ENCODE peak calls at places on chromosomes 5 and 9, in five cellular contexts. One of them, this sample, is unnamed.

GRCh38 chr5:56759521-56759920 is 55.8 kb upstream of the MAP3K1 start:
- DNase-seq in suprapubic skin: no peak
- DNase-seq in stomach: peak; percentile 62
- DNase-seq in uterus: no peak
- DNase-seq in testis: peak; percentile 32
- DNase-seq in this sample: no peak

GRCh38 chr9:77016526-77017504 is 2.6 kb upstream of the FOXB2 start:
- DNase-seq in uterus: no peak
- DNase-seq in suprapubic skin: no peak
- DNase-seq in stomach: no peak
- DNase-seq in testis: no peak
- DNase-seq in this sample: no peak

GRCh38 chr9:95605087-95605486 is 88.3 kb upstream of the PTCH1 start:
- DNase-seq in uterus: no peak
- DNase-seq in suprapubic skin: no peak
- DNase-seq in stomach: no peak
- DNase-seq in testis: no peak
- DNase-seq in this sample: no peak

GRCh38 chr9:70466976-70467551 is 52.6 kb upstream of the KLF9 start:
- DNase-seq in testis: no peak
- DNase-seq in stomach: no peak
- DNase-seq in suprapubic skin: no peak
- DNase-seq in uterus: no peak
- DNase-seq in this sample: no peak

GRCh38 chr5:15442183-15442550 is 57.8 kb upstream of the FBXL7 start:
- DNase-seq in testis: no peak
- DNase-seq in suprapubic skin: no peak
- DNase-seq in stomach: no peak
- DNase-seq in uterus: no peak
- DNase-seq in this sample: no peak

GRCh38 chr5:151094861-151095260 is 14.0 kb upstream of the TNIP1 start:
- DNase-seq in stomach: no peak
- DNase-seq in testis: peak; percentile 37
- DNase-seq in suprapubic skin: no peak
- DNase-seq in uterus: no peak
- DNase-seq in this sample: no peak

GRCh38 chr5:123964916-123965315 is 452.9 kb downstream of the CSNK1G3 start:
- DNase-seq in suprapubic skin: no peak
- DNase-seq in uterus: no peak
- DNase-seq in stomach: no peak
- DNase-seq in testis: no peak
- DNase-seq in this sample: no peak

GRCh38 chr9:125829743-125830142 is 82.6 kb downstream of the PBX3 start:
- DNase-seq in testis: peak; percentile 47
- DNase-seq in stomach: peak; percentile 35
- DNase-seq in uterus: no peak
- DNase-seq in suprapubic skin: no peak
- DNase-seq in this sample: no peak

GRCh38 chr9:75085640-75086039 is 2.3 kb downstream of the NMRK1 start:
- DNase-seq in uterus: no peak
- DNase-seq in suprapubic skin: no peak
- DNase-seq in stomach: no peak
- DNase-seq in testis: no peak
- DNase-seq in this sample: no peak

GRCh38 chr9:75084081-75084672 is 3.8 kb downstream of the NMRK1 start:
- DNase-seq in stomach: no peak
- DNase-seq in uterus: no peak
- DNase-seq in testis: no peak
- DNase-seq in suprapubic skin: no peak
- DNase-seq in this sample: no peak

GRCh38 chr9:75086443-75087278 is 1.3 kb downstream of the NMRK1 start:
- DNase-seq in uterus: peak; percentile 26
- DNase-seq in suprapubic skin: no peak
- DNase-seq in stomach: peak; percentile 42
- DNase-seq in testis: no peak
- DNase-seq in this sample: no peak

GRCh38 chr9:75087279-75087823 is 604 bp downstream of the NMRK1 start:
- DNase-seq in testis: peak; percentile 46
- DNase-seq in uterus: peak; percentile 33
- DNase-seq in suprapubic skin: no peak
- DNase-seq in stomach: peak; percentile 58
- DNase-seq in this sample: no peak

DNA sequence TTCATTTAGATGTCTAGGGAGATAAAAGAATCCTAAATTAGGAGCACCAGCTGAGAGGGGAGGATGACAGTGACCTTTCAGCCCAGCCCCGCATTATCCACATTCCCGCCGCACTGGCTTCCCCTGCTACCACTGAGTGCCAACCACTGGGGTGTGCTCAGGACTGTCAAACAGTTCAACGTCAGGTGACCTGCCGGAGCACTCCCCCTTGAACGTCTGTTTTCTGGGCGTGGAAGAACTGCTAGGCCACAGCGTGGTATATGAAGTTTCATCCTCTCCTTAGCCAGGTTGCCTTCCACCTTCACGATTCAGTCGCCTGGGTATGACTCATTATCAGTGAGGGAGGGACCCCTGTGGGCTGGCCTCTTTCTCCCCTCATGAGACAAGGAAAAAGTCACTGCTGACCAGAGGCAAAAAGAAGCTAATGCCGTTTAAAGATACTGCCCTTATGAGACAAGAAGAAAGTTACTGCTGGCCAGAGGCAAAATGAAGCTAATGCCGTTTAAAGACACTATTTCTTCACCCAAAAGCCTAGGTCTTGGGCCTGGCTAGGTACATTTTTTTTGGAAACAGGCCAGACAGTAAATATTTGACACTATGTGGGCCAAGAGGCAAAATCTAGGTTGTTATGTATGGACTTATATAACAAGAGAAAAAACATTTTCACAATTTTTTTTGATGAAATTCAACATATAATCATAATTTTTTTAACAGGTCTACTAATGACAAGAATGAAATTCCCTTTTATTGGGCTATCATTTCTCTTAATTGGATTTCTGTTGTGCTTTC is 4.6 kb downstream of the NMRK1 start:
- DNase-seq in uterus: no peak
- DNase-seq in suprapubic skin: no peak
- DNase-seq in stomach: peak; percentile 62
- DNase-seq in testis: no peak
- DNase-seq in this sample: no peak
- H3K27ac ChIP-seq in uterus: no peak overlapping the region
- H3K27ac ChIP-seq in suprapubic skin: peak overlapping the region; percentile 72
- H3K27ac ChIP-seq in stomach: peak overlapping the region; percentile 72
- H3K27ac ChIP-seq in testis: no peak overlapping the region
- H3K27ac ChIP-seq in this sample: peak overlapping the region; percentile 58

GRCh38 chr9:129608561-129609481 is 12.1 kb downstream of the C9orf50 start:
- DNase-seq in suprapubic skin: no peak
- DNase-seq in stomach: peak; percentile 58
- DNase-seq in testis: no peak
- DNase-seq in uterus: no peak
- DNase-seq in this sample: no peak

GRCh38 chr9:129604766-129605163 is 16.1 kb downstream of the C9orf50 start:
- DNase-seq in uterus: no peak
- DNase-seq in stomach: no peak
- DNase-seq in testis: no peak
- DNase-seq in suprapubic skin: no peak
- DNase-seq in this sample: no peak

GRCh38 chr9:129604056-129604765 is 16.7 kb downstream of the C9orf50 start:
- DNase-seq in suprapubic skin: no peak
- DNase-seq in stomach: no peak
- DNase-seq in testis: no peak
- DNase-seq in uterus: no peak
- DNase-seq in this sample: no peak

GRCh38 chr9:129607026-129607397 is 13.9 kb downstream of the C9orf50 start:
- DNase-seq in suprapubic skin: no peak
- DNase-seq in stomach: no peak
- DNase-seq in uterus: no peak
- DNase-seq in testis: no peak
- DNase-seq in this sample: no peak

GRCh38 chr9:129606161-129607025 is 14.5 kb downstream of the C9orf50 start:
- DNase-seq in stomach: no peak
- DNase-seq in testis: no peak
- DNase-seq in uterus: peak; percentile 41
- DNase-seq in suprapubic skin: no peak
- DNase-seq in this sample: no peak
- TF ChIP-seq POLR2A in stomach: no peak
- TF ChIP-seq POLR2A in testis: no peak
- TF ChIP-seq POLR2A in uterus: no peak
- TF ChIP-seq POLR2A in suprapubic skin: no peak
- TF ChIP-seq POLR2A in this sample: no peak

GRCh38 chr5:1535646-1536045 is 11.9 kb upstream of the LPCAT1 start:
- DNase-seq in stomach: no peak
- DNase-seq in uterus: no peak
- DNase-seq in testis: no peak
- DNase-seq in suprapubic skin: no peak
- DNase-seq in this sample: no peak

GRCh38 chr5:1536298-1537165 is 12.8 kb upstream of the LPCAT1 start:
- DNase-seq in testis: peak; percentile 22
- DNase-seq in uterus: peak; percentile 16
- DNase-seq in suprapubic skin: no peak
- DNase-seq in stomach: peak; percentile 34
- DNase-seq in this sample: peak; percentile 67

GRCh38 chr5:1538276-1538675 is 14.5 kb upstream of the LPCAT1 start:
- DNase-seq in suprapubic skin: peak; percentile 44
- DNase-seq in uterus: peak; percentile 9
- DNase-seq in testis: no peak
- DNase-seq in stomach: no peak
- DNase-seq in this sample: no peak

GRCh38 chr5:1538741-1539392 is 15.1 kb upstream of the LPCAT1 start:
- DNase-seq in stomach: no peak
- DNase-seq in testis: peak; percentile 5
- DNase-seq in suprapubic skin: peak; percentile 47
- DNase-seq in uterus: peak; percentile 10
- DNase-seq in this sample: no peak

DNA sequence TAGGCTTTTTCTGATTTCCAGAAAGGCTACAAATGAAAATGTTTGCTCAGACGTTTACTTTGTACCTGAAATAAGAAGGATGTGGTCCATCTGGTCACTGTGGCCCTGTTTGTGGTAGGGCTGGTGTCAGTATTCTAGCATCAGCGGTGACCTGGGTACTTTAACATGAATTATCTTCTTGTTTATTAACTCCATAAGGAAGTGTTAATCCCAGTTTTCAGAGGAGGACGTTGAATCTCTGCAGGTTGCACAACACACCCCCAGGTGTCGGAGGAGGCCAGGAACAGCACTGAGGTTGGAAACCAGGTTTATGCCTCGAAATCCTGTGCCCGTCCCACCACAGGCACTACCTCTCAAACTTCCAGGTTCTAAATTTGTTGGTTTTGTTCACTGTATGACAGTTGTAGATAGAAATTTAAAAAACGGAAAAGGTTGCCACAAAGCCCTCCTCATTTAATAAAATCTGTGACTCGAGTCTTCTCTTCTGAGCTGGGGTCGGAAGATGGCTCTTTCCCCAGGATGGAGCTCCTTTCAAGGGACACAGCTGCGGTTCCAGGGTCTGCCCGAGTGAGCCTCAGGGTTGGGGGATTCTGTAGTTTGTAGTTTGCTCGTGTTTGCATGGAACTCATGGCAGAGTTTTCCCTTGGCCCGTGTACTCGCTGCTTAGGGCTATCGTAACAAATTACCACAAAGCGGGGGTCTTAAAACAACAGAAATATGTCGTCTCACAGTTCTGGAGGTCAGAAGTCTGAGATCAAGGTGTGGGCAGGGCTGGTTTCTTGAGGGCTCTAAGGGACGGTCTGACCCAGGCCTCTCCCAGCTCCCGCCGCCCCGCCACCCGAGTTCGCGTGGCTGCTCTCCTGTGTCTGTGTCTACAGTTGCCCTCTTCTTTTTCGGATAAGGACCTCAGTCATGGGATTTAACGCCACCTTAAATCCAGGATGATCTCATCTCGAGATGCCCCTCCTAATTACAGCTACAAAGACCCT is 13.7 kb upstream of the LPCAT1 start:
- DNase-seq in testis: peak; percentile 9
- DNase-seq in stomach: no peak
- DNase-seq in suprapubic skin: no peak
- DNase-seq in uterus: no peak
- DNase-seq in this sample: peak; percentile 12
- H3K4me3 ChIP-seq in testis: no peak overlapping the region
- H3K4me3 ChIP-seq in stomach: no peak overlapping the region
- H3K4me3 ChIP-seq in suprapubic skin: peak overlapping the region; percentile 26
- H3K4me3 ChIP-seq in uterus: no peak overlapping the region
- H3K4me3 ChIP-seq in this sample: peak overlapping the region; percentile 20

DNA sequence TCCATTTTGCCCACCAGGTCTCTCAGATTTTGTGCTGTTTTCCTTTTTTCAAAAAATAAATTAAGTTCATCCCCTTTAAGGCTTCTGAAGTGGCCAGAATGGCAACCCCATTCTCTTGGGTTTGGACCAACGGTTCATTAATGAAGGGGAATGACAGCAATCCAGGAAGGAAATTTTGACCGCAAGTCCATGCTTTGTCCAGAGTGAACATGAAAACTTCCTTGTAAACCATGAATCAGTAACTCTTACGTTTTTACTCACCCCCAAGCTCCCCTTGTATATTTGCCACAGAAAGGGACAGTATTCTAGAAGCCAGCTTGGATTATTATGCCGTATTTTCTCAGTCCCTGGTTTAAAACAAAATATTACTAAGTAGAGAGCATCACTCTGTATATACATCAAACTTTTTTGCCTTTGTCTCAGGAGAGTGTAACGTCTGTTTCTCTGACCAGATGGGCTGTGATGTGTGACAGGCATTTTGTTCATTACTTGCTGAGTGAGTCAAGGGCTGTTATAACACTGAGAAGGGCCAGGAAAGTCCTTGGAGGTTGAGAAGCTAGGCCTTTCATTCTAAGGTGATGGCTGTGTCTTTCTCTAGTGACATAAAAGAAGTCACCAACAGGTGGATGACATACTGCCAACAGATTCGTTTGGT is 148.2 kb downstream of the SMARCA2 start:
- DNase-seq in suprapubic skin: no peak
- DNase-seq in uterus: no peak
- DNase-seq in testis: no peak
- DNase-seq in stomach: no peak
- DNase-seq in this sample: no peak
- H3K27ac ChIP-seq in suprapubic skin: no peak overlapping the region
- H3K27ac ChIP-seq in uterus: no peak overlapping the region
- H3K27ac ChIP-seq in testis: no peak overlapping the region
- H3K27ac ChIP-seq in stomach: no peak overlapping the region
- H3K27ac ChIP-seq in this sample: no peak overlapping the region

This sample was measured in vagina.